ENCODE peak calls at places on chromosomes 16 and 17, in four cellular contexts. T is HepG2, H is hepatocyte, K is GM23338. Y is an unnamed sample.
A peak's percentile ranks its signal among the peaks of the same experiment; 100 is the strongest.

GRCh38 chr16:12425134-12425941 is 378.3 kb downstream of the CPPED1 start:
- DNase-seq in T (peak; percentile 87), H (peak; percentile 53), K (peak; percentile 37), Y (no peak)

GRCh38 chr16:85162478-85163277 is 50.4 kb upstream of the CIBAR2 start:
- DNase-seq in K (no peak), H (peak; percentile 69), T (no peak), Y (peak; percentile 76)

GRCh38 chr17:57253307-57254065 is 2.8 kb upstream of the MSI2 start:
- DNase-seq in H (no peak), T (no peak), K (no peak), Y (peak; percentile 63)

GRCh38 chr17:16046966-16047365 is 47.3 kb downstream of the TTC19 start:
- DNase-seq in H (no peak), K (no peak), T (no peak), Y (no peak)

GRCh38 chr16:5619314-5619713 is 521.7 kb upstream of the EEF2KMT start:
- DNase-seq in T (no peak), K (no peak), H (no peak), Y (no peak)

GRCh38 chr16:15509051-15509592 is 74.7 kb downstream of the BMERB1 start:
- DNase-seq in T (no peak), K (peak; percentile 35), H (no peak), Y (peak; percentile 27)

GRCh38 chr16:3819741-3820724 is 60.5 kb downstream of the CREBBP start:
- DNase-seq in K (no peak), H (peak; percentile 71), T (no peak), Y (peak; percentile 45)

GRCh38 chr17:69810326-69811035 is 264.5 kb upstream of the KCNJ16 start:
- DNase-seq in H (no peak), K (no peak), T (no peak), Y (no peak)

GRCh38 chr17:63446981-63447687 is 1.0 kb upstream of the CYB561 start:
- DNase-seq in T (no peak), K (peak; percentile 77), H (no peak), Y (no peak)

GRCh38 chr17:76585649-76586593 is at the start of gene ST6GALNAC2:
- DNase-seq in K (peak; percentile 56), H (peak; percentile 83), T (peak; percentile 66), Y (peak; percentile 47)

GRCh38 chr17:67492824-67493490 is 115.9 kb downstream of the PITPNC1 start:
- DNase-seq in K (no peak), H (no peak), T (no peak), Y (no peak)

GRCh38 chr17:49104511-49105074 is 28.0 kb upstream of the B4GALNT2 start:
- DNase-seq in K (no peak), T (no peak), H (no peak), Y (no peak)

GRCh38 chr17:68455756-68456528 is 1.4 kb downstream of the WIPI1 start:
- DNase-seq in H (peak; percentile 45), K (no peak), T (peak; percentile 89), Y (peak; percentile 64)

GRCh38 chr17:76145231-76146052 is 4.4 kb upstream of the FOXJ1 start:
- DNase-seq in H (no peak), T (no peak), K (peak; percentile 48), Y (peak; percentile 51)

GRCh38 chr16:50209548-50210265 is 56.6 kb downstream of the TENT4B start:
- DNase-seq in K (peak; percentile 22), T (no peak), H (peak; percentile 41), Y (peak; percentile 70)

GRCh38 chr17:48113201-48113676 is 5.7 kb downstream of the SNX11 start:
- DNase-seq in K (no peak), T (no peak), H (no peak), Y (no peak)

GRCh38 chr17:56478836-56479447 is 114.6 kb upstream of the NOG start:
- DNase-seq in T (peak; percentile 41), K (peak; percentile 75), H (peak; percentile 38), Y (peak; percentile 55)

GRCh38 chr16:84660973-84661372 is 12.7 kb downstream of the KLHL36 start:
- DNase-seq in H (no peak), K (no peak), T (no peak), Y (no peak)

GRCh38 chr16:64627781-64628180 is 494.1 kb downstream of the CDH11 start:
- DNase-seq in H (no peak), T (no peak), K (no peak), Y (no peak)

GRCh38 chr17:51768706-51769105 is 389.8 kb downstream of the CA10 start:
- DNase-seq in K (no peak), H (no peak), T (no peak), Y (no peak)

GRCh38 chr17:82520041-82520910 is 744 bp downstream of the FOXK2 start:
- DNase-seq in H (peak; percentile 56), K (no peak), T (no peak), Y (peak; percentile 42)

GRCh38 chr16:66322174-66322573 is 44.3 kb upstream of the CDH5 start:
- DNase-seq in T (no peak), H (no peak), K (no peak), Y (no peak)

GRCh38 chr16:86343111-86343642 is 167.2 kb upstream of the FOXF1 start:
- DNase-seq in T (no peak), K (no peak), H (peak; percentile 82), Y (peak; percentile 42)

GRCh38 chr17:47812146-47812920 is 9.3 kb downstream of the OSBPL7 start:
- DNase-seq in H (no peak), T (no peak), K (no peak), Y (no peak)

GRCh38 chr17:61579961-61580360 is 11.1 kb downstream of the NACA2 start:
- DNase-seq in K (peak; percentile 15), H (peak; percentile 58), T (peak; percentile 57), Y (peak; percentile 64)

GRCh38 chr16:68417711-68418301 is 30.5 kb downstream of the SMPD3 start:
- DNase-seq in H (peak; percentile 48), K (no peak), T (no peak), Y (no peak)

GRCh38 chr16:81632392-81633146 is 146.5 kb upstream of the PLCG2 start:
- DNase-seq in H (peak; percentile 62), K (no peak), T (no peak), Y (no peak)

GRCh38 chr17:27475070-27475673 is 18.9 kb downstream of the KSR1 start:
- DNase-seq in H (no peak), K (no peak), T (no peak), Y (no peak)

GRCh38 chr17:48752399-48753288 is 24.1 kb upstream of the HOXB13 start:
- DNase-seq in T (no peak), K (peak; percentile 59), H (no peak), Y (no peak)

GRCh38 chr16:80938928-80939260 is 67.8 kb downstream of the CMC2 start:
- DNase-seq in K (no peak), T (no peak), H (no peak), Y (no peak)

GRCh38 chr16:12089492-12090161 is 113.1 kb downstream of the SNX29 start:
- DNase-seq in H (peak; percentile 81), K (peak; percentile 66), T (peak; percentile 48), Y (no peak)

GRCh38 chr16:76488065-76488417 is 210.8 kb downstream of the CNTNAP4 start:
- DNase-seq in K (no peak), T (no peak), H (no peak), Y (no peak)

GRCh38 chr17:29291163-29291752 is 2.7 kb downstream of the NUFIP2 start:
- DNase-seq in T (peak; percentile 66), H (peak; percentile 70), K (peak; percentile 74), Y (peak; percentile 34)

DNA sequence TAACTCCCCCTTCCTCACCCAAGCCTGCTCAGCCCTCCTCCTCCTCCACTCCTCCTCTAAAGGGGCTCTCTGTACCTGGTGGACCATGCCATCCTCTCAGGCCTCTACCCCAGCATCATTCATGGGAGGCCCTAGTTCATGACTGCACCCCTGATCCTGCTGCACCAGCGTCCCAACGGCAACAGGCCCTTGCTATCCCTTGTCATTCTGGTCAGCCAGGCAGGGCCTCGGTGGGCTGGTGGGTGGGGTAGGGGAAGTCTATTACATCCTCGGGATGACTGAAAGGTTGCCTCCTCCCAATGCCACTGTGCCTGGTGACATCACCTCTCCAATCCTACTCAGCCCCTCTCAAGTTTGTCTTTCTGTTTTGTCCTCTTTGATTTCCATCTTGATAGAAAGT is 19.7 kb downstream of the ALOX12B start:
- DNase-seq in H (no peak), K (no peak), T (no peak), Y (no peak)
- H3K27me3 ChIP-seq in H (peaks cover 33% of the 10 kb centered on the region), K (peaks cover 97% of the 10 kb centered on the region), T (peaks cover 18% of the 10 kb centered on the region), Y (no peaks in the 10 kb centered on the region)

DNA sequence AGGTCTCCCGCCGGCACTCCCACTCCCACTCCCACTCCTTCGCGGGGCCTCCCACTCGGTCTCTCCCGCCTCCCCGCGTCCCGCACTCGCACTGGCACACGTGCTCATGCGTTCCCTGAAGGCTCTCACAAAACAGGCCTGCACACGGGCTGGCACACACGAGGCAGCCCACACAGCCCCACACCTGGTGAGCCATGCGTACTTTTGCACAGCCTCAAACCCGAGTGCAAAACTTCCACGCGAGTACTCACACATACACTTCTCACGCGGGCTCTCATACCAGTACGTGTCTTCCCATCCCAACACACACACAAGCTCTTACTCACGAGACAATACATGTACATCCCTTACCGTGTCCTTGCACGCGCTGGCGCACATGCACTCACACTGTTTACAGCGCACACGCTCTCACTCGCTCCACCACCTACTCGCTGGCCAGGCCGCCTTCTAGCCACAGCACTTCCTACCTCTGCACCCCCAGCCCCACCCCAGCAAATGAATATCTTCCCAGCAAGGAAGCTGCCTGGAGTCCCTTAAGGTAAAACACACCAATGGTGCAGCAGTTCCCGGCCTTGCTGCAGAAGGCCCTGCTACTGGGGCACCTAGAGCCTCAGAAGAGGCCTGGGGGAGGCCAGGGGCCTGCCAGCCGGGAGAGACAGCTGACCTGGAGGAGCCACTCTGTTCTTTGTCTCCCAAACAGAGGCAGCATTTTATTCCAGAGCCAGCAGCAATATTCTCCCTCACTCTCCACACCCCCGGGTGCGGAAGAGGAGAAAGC is 533 bp upstream of the KIFC3 start:
- DNase-seq in K (peak; percentile 54), T (peak; percentile 67), H (peak; percentile 67), Y (peak; percentile 71)
- H3K4me1 ChIP-seq in K (peaks cover 37% of the 10 kb centered on the region), T (peaks cover 86% of the 10 kb centered on the region), H (peaks cover 60% of the 10 kb centered on the region), Y (peaks cover 48% of the 10 kb centered on the region)

GRCh38 chr17:18198530-18198929 is 14.9 kb downstream of the ALKBH5 start:
- DNase-seq in K (no peak), T (no peak), H (no peak), Y (no peak)
- H3K4me3 ChIP-seq in K (no peak overlapping the region), T (no peak overlapping the region), H (no peak overlapping the region), Y (no peak overlapping the region)

GRCh38 chr17:8063761-8064589 is 23.5 kb downstream of the ALOX12B start:
- DNase-seq in T (no peak), H (no peak), K (peak; percentile 59), Y (no peak)

GRCh38 chr17:8064590-8065019 is 22.9 kb downstream of the ALOX12B start:
- DNase-seq in T (no peak), K (no peak), H (no peak), Y (no peak)

GRCh38 chr17:8060274-8060673 is 21.4 kb downstream of the ALOX15B start:
- DNase-seq in T (peak; percentile 65), K (peak; percentile 91), H (peak; percentile 87), Y (peak; percentile 77)

GRCh38 chr17:8062435-8062806 is 23.6 kb downstream of the ALOX15B start:
- DNase-seq in T (no peak), K (no peak), H (no peak), Y (no peak)

DNA sequence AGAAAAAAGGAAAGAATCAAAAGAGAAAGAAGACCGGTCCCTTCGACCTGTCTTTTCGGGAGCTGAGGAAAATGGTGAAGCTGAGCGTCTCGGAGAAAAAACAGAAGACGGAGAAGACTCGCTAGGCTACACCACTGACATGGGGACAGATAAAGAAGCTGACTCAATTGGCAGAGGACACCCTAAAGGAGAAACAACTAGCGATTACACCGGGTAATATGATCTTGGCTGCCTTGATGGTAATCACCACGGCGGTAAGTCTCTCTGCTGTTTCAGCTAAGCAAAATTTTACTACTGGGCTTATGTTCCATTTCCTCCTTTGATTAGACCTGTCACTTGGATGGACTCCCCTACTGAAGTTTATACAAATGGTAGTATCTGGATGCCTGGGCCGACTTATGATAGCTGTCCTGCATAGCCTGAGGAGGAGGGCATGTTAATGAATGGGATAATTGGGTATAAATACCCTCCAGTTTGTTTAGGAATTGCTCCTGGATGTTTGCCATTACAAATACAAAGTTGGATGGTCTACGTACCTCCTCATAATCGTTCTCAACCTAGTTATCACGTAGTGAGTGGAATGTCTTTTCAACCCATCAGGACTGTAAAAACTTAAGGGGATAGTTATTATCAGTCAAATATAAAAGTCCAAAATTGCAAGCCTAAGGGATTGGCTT is 24.1 kb downstream of the ALOX15B start:
- DNase-seq in H (no peak), T (no peak), K (no peak), Y (no peak)
- H3K27me3 ChIP-seq in H (peaks cover 25% of the 10 kb centered on the region), T (peaks cover 4% of the 10 kb centered on the region), K (peaks cover 87% of the 10 kb centered on the region), Y (peaks cover 8% of the 10 kb centered on the region)

Y was measured in SJCRH30.